ENCODE peak calls at places on chromosomes 12 and 14, in nine cellular contexts. One of them, this sample, is unnamed.

GRCh38 chr12:113333877-113334785 is 778 bp downstream of the SLC8B1 start:
- DNase-seq in cardiac fibroblast: no peak
- DNase-seq in ovary: no peak
- DNase-seq in GM13976: no peak
- DNase-seq in AG04450: no peak
- DNase-seq in RWPE1: no peak
- DNase-seq in fibroblast of lung: no peak
- DNase-seq in stomach: peak
- DNase-seq in body of pancreas: peak
- DNase-seq in this sample: no peak

GRCh38 chr14:93941293-93941910 is 14.3 kb downstream of the FAM181A start:
- DNase-seq in cardiac fibroblast: peak
- DNase-seq in ovary: no peak
- DNase-seq in GM13976: no peak
- DNase-seq in AG04450: peak
- DNase-seq in RWPE1: peak
- DNase-seq in fibroblast of lung: peak
- DNase-seq in stomach: no peak
- DNase-seq in body of pancreas: peak
- DNase-seq in this sample: peak

GRCh38 chr14:99884834-99885648 is 91.8 kb downstream of the EML1 start:
- DNase-seq in cardiac fibroblast: peak
- DNase-seq in ovary: peak
- DNase-seq in GM13976: peak
- DNase-seq in AG04450: peak
- DNase-seq in RWPE1: peak
- DNase-seq in fibroblast of lung: peak
- DNase-seq in stomach: no peak
- DNase-seq in body of pancreas: peak
- DNase-seq in this sample: no peak

GRCh38 chr14:88323520-88324199 is 591 bp upstream of the KCNK10 start:
- DNase-seq in cardiac fibroblast: no peak
- DNase-seq in ovary: no peak
- DNase-seq in GM13976: peak
- DNase-seq in AG04450: no peak
- DNase-seq in RWPE1: no peak
- DNase-seq in fibroblast of lung: no peak
- DNase-seq in stomach: no peak
- DNase-seq in body of pancreas: peak
- DNase-seq in this sample: no peak

GRCh38 chr12:2492166-2492705 is 302.5 kb upstream of the FKBP4 start:
- DNase-seq in cardiac fibroblast: no peak
- DNase-seq in ovary: no peak
- DNase-seq in GM13976: no peak
- DNase-seq in AG04450: no peak
- DNase-seq in RWPE1: no peak
- DNase-seq in fibroblast of lung: no peak
- DNase-seq in stomach: no peak
- DNase-seq in body of pancreas: no peak
- DNase-seq in this sample: no peak

GRCh38 chr14:69877492-69877891 is 1.7 kb upstream of the SMOC1 start:
- DNase-seq in cardiac fibroblast: peak
- DNase-seq in ovary: no peak
- DNase-seq in GM13976: peak
- DNase-seq in AG04450: no peak
- DNase-seq in RWPE1: no peak
- DNase-seq in fibroblast of lung: peak
- DNase-seq in stomach: no peak
- DNase-seq in body of pancreas: no peak
- DNase-seq in this sample: no peak

GRCh38 chr12:95740751-95741150 is 49.8 kb downstream of the NTN4 start:
- DNase-seq in cardiac fibroblast: no peak
- DNase-seq in ovary: no peak
- DNase-seq in GM13976: no peak
- DNase-seq in AG04450: no peak
- DNase-seq in RWPE1: peak
- DNase-seq in fibroblast of lung: no peak
- DNase-seq in stomach: no peak
- DNase-seq in body of pancreas: peak
- DNase-seq in this sample: no peak

GRCh38 chr12:2624543-2625266 is 170.1 kb upstream of the FKBP4 start:
- DNase-seq in cardiac fibroblast: peak
- DNase-seq in ovary: no peak
- DNase-seq in GM13976: no peak
- DNase-seq in AG04450: no peak
- DNase-seq in RWPE1: peak
- DNase-seq in fibroblast of lung: peak
- DNase-seq in stomach: no peak
- DNase-seq in body of pancreas: no peak
- DNase-seq in this sample: no peak

GRCh38 chr12:10716704-10717315 is 6.3 kb downstream of the YBX3 start:
- DNase-seq in cardiac fibroblast: peak
- DNase-seq in ovary: peak
- DNase-seq in GM13976: no peak
- DNase-seq in AG04450: peak
- DNase-seq in RWPE1: peak
- DNase-seq in fibroblast of lung: peak
- DNase-seq in stomach: peak
- DNase-seq in body of pancreas: peak
- DNase-seq in this sample: peak

GRCh38 chr14:23589606-23590005 is 11.0 kb upstream of the JPH4 start:
- DNase-seq in cardiac fibroblast: no peak
- DNase-seq in ovary: no peak
- DNase-seq in GM13976: no peak
- DNase-seq in AG04450: no peak
- DNase-seq in RWPE1: no peak
- DNase-seq in fibroblast of lung: no peak
- DNase-seq in stomach: peak
- DNase-seq in body of pancreas: no peak
- DNase-seq in this sample: no peak

GRCh38 chr12:51980051-51980808 is 26.5 kb upstream of the TAMALIN start:
- DNase-seq in cardiac fibroblast: peak
- DNase-seq in ovary: peak
- DNase-seq in GM13976: peak
- DNase-seq in AG04450: no peak
- DNase-seq in RWPE1: peak
- DNase-seq in fibroblast of lung: peak
- DNase-seq in stomach: peak
- DNase-seq in body of pancreas: peak
- DNase-seq in this sample: no peak

GRCh38 chr14:75307700-75308379 is 29.2 kb downstream of the FOS start:
- DNase-seq in cardiac fibroblast: peak
- DNase-seq in ovary: peak
- DNase-seq in GM13976: peak
- DNase-seq in AG04450: no peak
- DNase-seq in RWPE1: peak
- DNase-seq in fibroblast of lung: peak
- DNase-seq in stomach: peak
- DNase-seq in body of pancreas: peak
- DNase-seq in this sample: peak

GRCh38 chr14:75303415-75303814 is 24.8 kb downstream of the FOS start:
- DNase-seq in cardiac fibroblast: peak
- DNase-seq in ovary: peak
- DNase-seq in GM13976: peak
- DNase-seq in AG04450: no peak
- DNase-seq in RWPE1: peak
- DNase-seq in fibroblast of lung: peak
- DNase-seq in stomach: peak
- DNase-seq in body of pancreas: peak
- DNase-seq in this sample: no peak

GRCh38 chr14:75310295-75311059 is 31.8 kb downstream of the FOS start:
- DNase-seq in cardiac fibroblast: peak
- DNase-seq in ovary: peak
- DNase-seq in GM13976: no peak
- DNase-seq in AG04450: peak
- DNase-seq in RWPE1: no peak
- DNase-seq in fibroblast of lung: peak
- DNase-seq in stomach: peak
- DNase-seq in body of pancreas: peak
- DNase-seq in this sample: peak

GRCh38 chr14:75301666-75302325 is 23.2 kb downstream of the FOS start:
- DNase-seq in cardiac fibroblast: peak
- DNase-seq in ovary: peak
- DNase-seq in GM13976: peak
- DNase-seq in AG04450: no peak
- DNase-seq in RWPE1: no peak
- DNase-seq in fibroblast of lung: peak
- DNase-seq in stomach: no peak
- DNase-seq in body of pancreas: peak
- DNase-seq in this sample: no peak

DNA sequence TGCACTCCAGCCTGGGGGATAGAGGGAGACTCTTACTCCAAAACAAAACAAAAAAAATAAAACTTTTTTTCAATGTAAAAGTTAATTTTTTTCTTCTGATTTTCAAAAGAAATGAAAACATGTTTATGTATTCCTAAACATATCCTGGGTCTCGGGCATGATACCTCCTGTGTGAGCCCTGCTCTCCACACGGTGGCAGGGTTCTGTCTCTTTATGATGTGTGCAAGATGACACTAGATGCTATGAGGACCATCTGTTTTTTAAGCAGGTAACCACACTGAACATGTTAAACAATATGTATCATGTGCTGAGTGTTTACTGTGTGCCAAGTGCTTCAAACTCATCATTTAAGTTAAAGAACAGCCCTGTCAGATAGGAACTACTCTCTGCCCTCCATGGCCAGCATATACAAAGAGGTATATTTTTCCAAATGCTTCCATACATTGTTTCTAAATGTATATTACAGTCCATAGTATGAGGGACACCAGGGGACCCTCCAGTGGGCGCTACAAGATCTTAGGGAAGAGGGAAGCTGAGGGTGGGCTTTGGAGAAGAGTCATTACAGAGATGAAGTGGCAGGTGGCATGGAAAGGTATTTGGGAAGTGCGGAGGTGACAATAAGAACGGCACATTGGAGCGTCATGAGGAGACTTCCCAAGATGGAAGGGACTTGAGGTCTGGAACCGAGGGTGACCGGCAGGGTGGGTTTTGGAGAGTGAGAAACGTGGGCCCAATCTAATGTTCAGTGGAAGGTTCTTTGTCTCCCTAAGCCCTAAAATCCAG is 28.5 kb downstream of the FOS start:
- DNase-seq in cardiac fibroblast: peak
- DNase-seq in ovary: no peak
- DNase-seq in GM13976: peak
- DNase-seq in AG04450: no peak
- DNase-seq in RWPE1: no peak
- DNase-seq in fibroblast of lung: no peak
- DNase-seq in stomach: no peak
- DNase-seq in body of pancreas: no peak
- DNase-seq in this sample: no peak
- TF ChIP-seq CTCF in cardiac fibroblast: peak
- TF ChIP-seq CTCF in ovary: no peak
- TF ChIP-seq CTCF in GM13976: peak
- TF ChIP-seq CTCF in AG04450: peak
- TF ChIP-seq CTCF in RWPE1: peak
- TF ChIP-seq CTCF in fibroblast of lung: peak
- TF ChIP-seq CTCF in stomach: no peak
- TF ChIP-seq CTCF in body of pancreas: no peak
- TF ChIP-seq CTCF in this sample: peak

DNA sequence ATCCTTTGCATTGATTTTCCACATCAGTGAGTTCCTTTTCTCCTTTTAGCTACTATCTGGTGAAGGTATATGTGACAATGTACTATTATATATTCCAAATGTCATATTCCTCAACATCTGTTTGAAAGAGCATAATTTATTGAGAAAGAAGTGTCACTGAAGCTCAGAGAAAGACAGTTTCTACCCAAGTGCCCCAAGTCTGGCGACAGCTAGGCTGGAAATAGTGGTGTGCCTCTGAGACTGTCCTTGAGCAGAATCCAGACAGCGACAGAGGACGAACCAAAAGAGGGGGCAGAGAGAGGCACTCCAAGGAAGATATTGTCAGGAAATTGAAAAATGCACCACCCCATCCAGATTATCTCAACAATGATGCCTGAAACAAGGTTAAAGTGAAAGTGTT is 15.7 kb upstream of the CCDC60 start:
- DNase-seq in cardiac fibroblast: no peak
- DNase-seq in ovary: no peak
- DNase-seq in GM13976: no peak
- DNase-seq in AG04450: no peak
- DNase-seq in RWPE1: no peak
- DNase-seq in fibroblast of lung: no peak
- DNase-seq in stomach: no peak
- DNase-seq in body of pancreas: no peak
- DNase-seq in this sample: no peak
- TF ChIP-seq CTCF in cardiac fibroblast: no peak
- TF ChIP-seq CTCF in ovary: no peak
- TF ChIP-seq CTCF in GM13976: no peak
- TF ChIP-seq CTCF in AG04450: no peak
- TF ChIP-seq CTCF in RWPE1: no peak
- TF ChIP-seq CTCF in fibroblast of lung: no peak
- TF ChIP-seq CTCF in stomach: no peak
- TF ChIP-seq CTCF in body of pancreas: no peak
- TF ChIP-seq CTCF in this sample: no peak

GRCh38 chr14:40674503-40674902 is 932.2 kb upstream of the LRFN5 start:
- DNase-seq in cardiac fibroblast: no peak
- DNase-seq in ovary: no peak
- DNase-seq in GM13976: no peak
- DNase-seq in AG04450: no peak
- DNase-seq in RWPE1: no peak
- DNase-seq in fibroblast of lung: no peak
- DNase-seq in stomach: no peak
- DNase-seq in body of pancreas: no peak
- DNase-seq in this sample: no peak
- TF ChIP-seq CTCF in cardiac fibroblast: no peak
- TF ChIP-seq CTCF in ovary: no peak
- TF ChIP-seq CTCF in GM13976: no peak
- TF ChIP-seq CTCF in AG04450: no peak
- TF ChIP-seq CTCF in RWPE1: no peak
- TF ChIP-seq CTCF in fibroblast of lung: no peak
- TF ChIP-seq CTCF in stomach: no peak
- TF ChIP-seq CTCF in body of pancreas: no peak
- TF ChIP-seq CTCF in this sample: no peak

GRCh38 chr12:98416845-98417244 is 98.5 kb upstream of the TMPO start:
- DNase-seq in cardiac fibroblast: peak
- DNase-seq in ovary: no peak
- DNase-seq in GM13976: no peak
- DNase-seq in AG04450: no peak
- DNase-seq in RWPE1: peak
- DNase-seq in fibroblast of lung: peak
- DNase-seq in stomach: no peak
- DNase-seq in body of pancreas: no peak
- DNase-seq in this sample: no peak
- TF ChIP-seq CTCF in cardiac fibroblast: peak
- TF ChIP-seq CTCF in ovary: peak
- TF ChIP-seq CTCF in GM13976: no peak
- TF ChIP-seq CTCF in AG04450: peak
- TF ChIP-seq CTCF in RWPE1: no peak
- TF ChIP-seq CTCF in fibroblast of lung: peak
- TF ChIP-seq CTCF in stomach: no peak
- TF ChIP-seq CTCF in body of pancreas: peak
- TF ChIP-seq CTCF in this sample: peak

This sample was measured in osteocyte.